ENCODE peak calls at places on chromosome 5, in nine cellular contexts. B, I, L, J, R, K, C, A and E are unnamed samples.
A peak's percentile ranks its signal among the peaks of the same experiment; 100 is the strongest.

GRCh38 chr5:431001-431710 is 11.8 kb upstream of the EXOC3 start:
- DNase-seq in B (peak; percentile 41), I (peak; percentile 83), L (peak; percentile 23), J (peak; percentile 92), R (peak; percentile 90), K (peak; percentile 66), C (peak; percentile 38), A (peak; percentile 50), E (peak; percentile 93)

GRCh38 chr5:128007939-128008338 is 75.6 kb upstream of the SLC12A2 start:
- DNase-seq in B (no peak), I (no peak), L (no peak), J (no peak), R (no peak), K (no peak), C (no peak), A (no peak), E (no peak)

GRCh38 chr5:115168829-115169391 is 798 bp downstream of the TRIM36 start:
- DNase-seq in B (no peak), I (peak; percentile 20), L (no peak), J (no peak), R (peak; percentile 59), K (peak; percentile 67), C (no peak), A (peak; percentile 7), E (peak; percentile 68)

GRCh38 chr5:142717582-142718215 is 31.8 kb upstream of the FGF1 start:
- DNase-seq in B (peak; percentile 52), I (no peak), L (no peak), J (peak; percentile 33), R (no peak), K (peak; percentile 66), C (no peak), A (peak; percentile 76), E (peak; percentile 64)

GRCh38 chr5:132202711-132203463 is 24.8 kb downstream of the P4HA2 start:
- DNase-seq in B (no peak), I (no peak), L (no peak), J (no peak), R (no peak), K (no peak), C (no peak), A (no peak), E (no peak)

GRCh38 chr5:176736271-176736965 is 73.9 kb upstream of the UNC5A start:
- DNase-seq in B (no peak), I (no peak), L (no peak), J (no peak), R (peak; percentile 4), K (no peak), C (no peak), A (no peak), E (peak; percentile 44)

GRCh38 chr5:142894749-142895148 is 124.6 kb downstream of the ARHGAP26 start:
- DNase-seq in B (peak; percentile 25), I (no peak), L (no peak), J (no peak), R (no peak), K (no peak), C (no peak), A (no peak), E (no peak)

GRCh38 chr5:167513383-167513782 is 778.1 kb upstream of the WWC1 start:
- DNase-seq in B (no peak), I (no peak), L (no peak), J (no peak), R (no peak), K (no peak), C (no peak), A (no peak), E (peak; percentile 6)

GRCh38 chr5:110852053-110852452 is 113.2 kb downstream of the SLC25A46 start:
- DNase-seq in B (no peak), I (no peak), L (no peak), J (no peak), R (no peak), K (no peak), C (no peak), A (no peak), E (no peak)

GRCh38 chr5:65803699-65804426 is 81.9 kb downstream of the NLN start:
- DNase-seq in B (no peak), I (no peak), L (no peak), J (no peak), R (no peak), K (peak; percentile 50), C (no peak), A (no peak), E (no peak)

GRCh38 chr5:22238047-22238446 is 615.1 kb downstream of the CDH12 start:
- DNase-seq in B (no peak), I (no peak), L (no peak), J (no peak), R (no peak), K (no peak), C (no peak), A (no peak), E (no peak)

GRCh38 chr5:94276056-94276455 is 342.3 kb downstream of the KIAA0825 start:
- DNase-seq in B (no peak), I (no peak), L (no peak), J (no peak), R (no peak), K (no peak), C (no peak), A (no peak), E (no peak)

GRCh38 chr5:95859327-95860060 is 37.0 kb upstream of the GLRX start:
- DNase-seq in B (no peak), I (no peak), L (no peak), J (no peak), R (no peak), K (no peak), C (no peak), A (no peak), E (no peak)

GRCh38 chr5:177389368-177390169 is 5.3 kb downstream of the SLC34A1 start:
- DNase-seq in B (peak; percentile 21), I (no peak), L (peak; percentile 70), J (no peak), R (no peak), K (peak; percentile 50), C (no peak), A (no peak), E (no peak)

GRCh38 chr5:5816960-5817359 is 394.5 kb downstream of the ICE1 start:
- DNase-seq in B (no peak), I (no peak), L (no peak), J (no peak), R (no peak), K (no peak), C (no peak), A (no peak), E (no peak)

GRCh38 chr5:81750308-81751008 is 439 bp downstream of the SSBP2 start:
- DNase-seq in B (no peak), I (peak; percentile 45), L (no peak), J (peak; percentile 26), R (no peak), K (peak; percentile 26), C (no peak), A (no peak), E (peak; percentile 76)

GRCh38 chr5:91328743-91329142 is 54.4 kb downstream of the ARRDC3 start:
- DNase-seq in B (no peak), I (no peak), L (no peak), J (no peak), R (no peak), K (no peak), C (no peak), A (no peak), E (no peak)

GRCh38 chr5:58491216-58491892 is at the start of gene GAPT:
- DNase-seq in B (no peak), I (no peak), L (no peak), J (no peak), R (no peak), K (peak; percentile 84), C (no peak), A (no peak), E (no peak)

GRCh38 chr5:172735141-172735831 is 35.7 kb downstream of the DUSP1 start:
- DNase-seq in B (no peak), I (no peak), L (no peak), J (no peak), R (no peak), K (no peak), C (no peak), A (no peak), E (no peak)

GRCh38 chr5:41410307-41410706 is 100.1 kb downstream of the PLCXD3 start:
- DNase-seq in B (no peak), I (no peak), L (no peak), J (no peak), R (no peak), K (no peak), C (no peak), A (no peak), E (no peak)

GRCh38 chr5:41410737-41411136 is 99.7 kb downstream of the PLCXD3 start:
- DNase-seq in B (no peak), I (no peak), L (no peak), J (no peak), R (peak; percentile 33), K (peak; percentile 44), C (no peak), A (no peak), E (no peak)

GRCh38 chr5:41406944-41407343 is 103.5 kb downstream of the PLCXD3 start:
- DNase-seq in B (peak; percentile 29), I (no peak), L (no peak), J (no peak), R (no peak), K (no peak), C (no peak), A (no peak), E (no peak)

GRCh38 chr5:41406424-41406823 is 104.0 kb downstream of the PLCXD3 start:
- DNase-seq in B (peak; percentile 23), I (no peak), L (no peak), J (peak; percentile 31), R (no peak), K (no peak), C (no peak), A (no peak), E (no peak)

GRCh38 chr5:41408676-41409443 is 101.5 kb downstream of the PLCXD3 start:
- DNase-seq in B (no peak), I (no peak), L (no peak), J (no peak), R (no peak), K (no peak), C (no peak), A (no peak), E (no peak)
- TF ChIP-seq MAX in B (no peak), I (no peak), L (no peak), J (no peak), R (no peak), K (no peak), C (no peak), A (no peak), E (peak; percentile 42)

GRCh38 chr5:89313044-89313443 is 430.1 kb upstream of the MEF2C start:
- DNase-seq in B (no peak), I (no peak), L (peak; percentile 71), J (no peak), R (no peak), K (no peak), C (no peak), A (peak; percentile 6), E (no peak)
- TF ChIP-seq MAX in B (no peak), I (no peak), L (no peak), J (no peak), R (no peak), K (no peak), C (no peak), A (no peak), E (no peak)

GRCh38 chr5:98110791-98111190 is 662.7 kb upstream of the RGMB start:
- DNase-seq in B (no peak), I (no peak), L (no peak), J (no peak), R (no peak), K (no peak), C (no peak), A (no peak), E (no peak)
- TF ChIP-seq MAX in B (no peak), I (no peak), L (no peak), J (no peak), R (no peak), K (no peak), C (no peak), A (no peak), E (no peak)

GRCh38 chr5:2166979-2167377 is 284.3 kb upstream of the IRX4 start:
- DNase-seq in B (no peak), I (no peak), L (no peak), J (no peak), R (no peak), K (no peak), C (no peak), A (no peak), E (no peak)
- TF ChIP-seq MAX in B (no peak), I (no peak), L (no peak), J (no peak), R (no peak), K (no peak), C (no peak), A (no peak), E (no peak)